ENCODE peak calls at places on chromosomes 2 and 18, in five cellular contexts. One of them, this sample, is unnamed.

GRCh38 chr2:117232305-117232704 is 582.2 kb upstream of the DDX18 start:
- DNase-seq in mesendoderm: peak; percentile 63
- DNase-seq in IMR-90: no peak
- DNase-seq in H9: no peak
- DNase-seq in H1: no peak
- DNase-seq in this sample: no peak

GRCh38 chr2:215967590-215968373 is 45.6 kb downstream of the MREG start:
- DNase-seq in mesendoderm: no peak
- DNase-seq in IMR-90: peak; percentile 25
- DNase-seq in H9: no peak
- DNase-seq in H1: no peak
- DNase-seq in this sample: no peak

GRCh38 chr2:69734040-69734611 is 7.8 kb upstream of the ANXA4 start:
- DNase-seq in mesendoderm: no peak
- DNase-seq in IMR-90: no peak
- DNase-seq in H9: no peak
- DNase-seq in H1: no peak
- DNase-seq in this sample: no peak

GRCh38 chr18:47737956-47738355 is 192.5 kb downstream of the SMAD2 start:
- DNase-seq in mesendoderm: no peak
- DNase-seq in IMR-90: no peak
- DNase-seq in H9: no peak
- DNase-seq in H1: no peak
- DNase-seq in this sample: no peak

GRCh38 chr2:216683846-216684245 is 11.5 kb downstream of the IGFBP5 start:
- DNase-seq in mesendoderm: no peak
- DNase-seq in IMR-90: peak; percentile 94
- DNase-seq in H9: no peak
- DNase-seq in H1: no peak
- DNase-seq in this sample: no peak

GRCh38 chr2:121587131-121587530 is 56.5 kb downstream of the RNU4ATAC start:
- DNase-seq in mesendoderm: peak; percentile 36
- DNase-seq in IMR-90: no peak
- DNase-seq in H9: no peak
- DNase-seq in H1: no peak
- DNase-seq in this sample: no peak

GRCh38 chr18:77249583-77250500 is at the start of gene GALR1:
- DNase-seq in mesendoderm: peak; percentile 23
- DNase-seq in IMR-90: no peak
- DNase-seq in H9: peak; percentile 46
- DNase-seq in H1: no peak
- DNase-seq in this sample: peak; percentile 38

GRCh38 chr18:56028514-56028913 is 440.5 kb upstream of the TCF4 start:
- DNase-seq in mesendoderm: no peak
- DNase-seq in IMR-90: peak; percentile 80
- DNase-seq in H9: no peak
- DNase-seq in H1: no peak
- DNase-seq in this sample: no peak

GRCh38 chr2:167753142-167753541 is 494.3 kb downstream of the STK39 start:
- DNase-seq in mesendoderm: peak; percentile 13
- DNase-seq in IMR-90: no peak
- DNase-seq in H9: no peak
- DNase-seq in H1: no peak
- DNase-seq in this sample: no peak

GRCh38 chr2:219706823-219707281 is 79.4 kb downstream of the SLC4A3 start:
- DNase-seq in mesendoderm: no peak
- DNase-seq in IMR-90: peak; percentile 67
- DNase-seq in H9: no peak
- DNase-seq in H1: no peak
- DNase-seq in this sample: no peak

GRCh38 chr2:3613524-3613905 is 18.6 kb downstream of the COLEC11 start:
- DNase-seq in mesendoderm: no peak
- DNase-seq in IMR-90: no peak
- DNase-seq in H9: no peak
- DNase-seq in H1: no peak
- DNase-seq in this sample: no peak

GRCh38 chr2:20692081-20692480 is 25.1 kb downstream of the GDF7 start:
- DNase-seq in mesendoderm: no peak
- DNase-seq in IMR-90: no peak
- DNase-seq in H9: no peak
- DNase-seq in H1: no peak
- DNase-seq in this sample: no peak
- H3K23ac ChIP-seq in mesendoderm: no peak overlapping the region
- H3K23ac ChIP-seq in IMR-90: peak overlapping the region; percentile 9
- H3K23ac ChIP-seq in H9: no peak overlapping the region
- H3K23ac ChIP-seq in H1: no peak overlapping the region
- H3K23ac ChIP-seq in this sample: no peak overlapping the region

GRCh38 chr18:12027046-12027445 is 45.7 kb downstream of the IMPA2 start:
- DNase-seq in mesendoderm: no peak
- DNase-seq in IMR-90: no peak
- DNase-seq in H9: no peak
- DNase-seq in H1: no peak
- DNase-seq in this sample: no peak

GRCh38 chr18:12026562-12026961 is 45.3 kb downstream of the IMPA2 start:
- DNase-seq in mesendoderm: no peak
- DNase-seq in IMR-90: no peak
- DNase-seq in H9: no peak
- DNase-seq in H1: no peak
- DNase-seq in this sample: no peak

GRCh38 chr18:12021596-12021995 is 40.3 kb downstream of the IMPA2 start:
- DNase-seq in mesendoderm: no peak
- DNase-seq in IMR-90: no peak
- DNase-seq in H9: no peak
- DNase-seq in H1: no peak
- DNase-seq in this sample: no peak

GRCh38 chr18:12021077-12021476 is 39.8 kb downstream of the IMPA2 start:
- DNase-seq in mesendoderm: no peak
- DNase-seq in IMR-90: no peak
- DNase-seq in H9: no peak
- DNase-seq in H1: no peak
- DNase-seq in this sample: no peak

GRCh38 chr18:12023375-12023774 is 42.1 kb downstream of the IMPA2 start:
- DNase-seq in mesendoderm: no peak
- DNase-seq in IMR-90: no peak
- DNase-seq in H9: no peak
- DNase-seq in H1: no peak
- DNase-seq in this sample: no peak
- H4K8ac ChIP-seq in mesendoderm: no peak overlapping the region
- H4K8ac ChIP-seq in IMR-90: no peak overlapping the region
- H4K8ac ChIP-seq in H9: no peak overlapping the region
- H4K8ac ChIP-seq in H1: no peak overlapping the region
- H4K8ac ChIP-seq in this sample: no peak overlapping the region

GRCh38 chr18:10744653-10745052 is 218.8 kb downstream of the NAPG start:
- DNase-seq in mesendoderm: no peak
- DNase-seq in IMR-90: no peak
- DNase-seq in H9: no peak
- DNase-seq in H1: no peak
- DNase-seq in this sample: no peak
- H3K23ac ChIP-seq in mesendoderm: no peak overlapping the region
- H3K23ac ChIP-seq in IMR-90: no peak overlapping the region
- H3K23ac ChIP-seq in H9: no peak overlapping the region
- H3K23ac ChIP-seq in H1: no peak overlapping the region
- H3K23ac ChIP-seq in this sample: no peak overlapping the region

GRCh38 chr2:200616193-200616592 is 30.4 kb downstream of the AOX1 start:
- DNase-seq in mesendoderm: no peak
- DNase-seq in IMR-90: no peak
- DNase-seq in H9: no peak
- DNase-seq in H1: no peak
- DNase-seq in this sample: no peak
- H4K8ac ChIP-seq in mesendoderm: no peak overlapping the region
- H4K8ac ChIP-seq in IMR-90: no peak overlapping the region
- H4K8ac ChIP-seq in H9: no peak overlapping the region
- H4K8ac ChIP-seq in H1: no peak overlapping the region
- H4K8ac ChIP-seq in this sample: no peak overlapping the region

DNA sequence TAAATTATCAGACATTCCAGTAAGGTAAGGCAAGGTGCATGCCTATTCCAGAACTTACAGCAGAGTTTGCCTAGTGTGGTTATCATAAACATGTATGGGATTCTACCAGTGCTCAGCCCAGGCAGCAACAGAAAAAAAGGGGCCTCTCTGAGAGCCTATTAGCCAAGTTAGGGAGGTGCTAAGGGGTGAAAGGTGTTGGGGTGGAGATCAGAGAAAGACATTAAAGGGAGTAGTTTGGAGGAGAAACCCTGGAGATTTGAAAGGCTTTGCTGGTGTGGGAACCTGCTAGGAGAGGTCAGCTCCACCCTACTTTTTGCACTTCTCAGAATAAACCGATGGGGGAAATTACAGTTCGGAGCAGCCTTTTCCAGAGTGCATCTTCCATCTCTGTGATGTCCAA is 2.9 kb downstream of the ARPC2 start:
- DNase-seq in mesendoderm: no peak
- DNase-seq in IMR-90: no peak
- DNase-seq in H9: no peak
- DNase-seq in H1: no peak
- DNase-seq in this sample: no peak
- H3K23ac ChIP-seq in mesendoderm: no peak overlapping the region
- H3K23ac ChIP-seq in IMR-90: peak overlapping the region; percentile 67
- H3K23ac ChIP-seq in H9: no peak overlapping the region
- H3K23ac ChIP-seq in H1: no peak overlapping the region
- H3K23ac ChIP-seq in this sample: no peak overlapping the region

GRCh38 chr2:133733856-133734255 is 165.6 kb upstream of the NCKAP5 start:
- DNase-seq in mesendoderm: peak; percentile 42
- DNase-seq in IMR-90: peak; percentile 85
- DNase-seq in H9: no peak
- DNase-seq in H1: no peak
- DNase-seq in this sample: no peak

GRCh38 chr2:133734699-133735098 is 166.4 kb upstream of the NCKAP5 start:
- DNase-seq in mesendoderm: no peak
- DNase-seq in IMR-90: no peak
- DNase-seq in H9: no peak
- DNase-seq in H1: no peak
- DNase-seq in this sample: no peak

GRCh38 chr2:133736674-133737073 is 168.4 kb upstream of the NCKAP5 start:
- DNase-seq in mesendoderm: no peak
- DNase-seq in IMR-90: no peak
- DNase-seq in H9: no peak
- DNase-seq in H1: no peak
- DNase-seq in this sample: no peak

GRCh38 chr2:133737597-133737996 is 169.3 kb upstream of the NCKAP5 start:
- DNase-seq in mesendoderm: no peak
- DNase-seq in IMR-90: peak; percentile 69
- DNase-seq in H9: no peak
- DNase-seq in H1: no peak
- DNase-seq in this sample: no peak

GRCh38 chr2:133732982-133733670 is 164.9 kb upstream of the NCKAP5 start:
- DNase-seq in mesendoderm: no peak
- DNase-seq in IMR-90: no peak
- DNase-seq in H9: no peak
- DNase-seq in H1: no peak
- DNase-seq in this sample: no peak
- H4K8ac ChIP-seq in mesendoderm: no peak overlapping the region
- H4K8ac ChIP-seq in IMR-90: peak overlapping the region; percentile 73
- H4K8ac ChIP-seq in H9: no peak overlapping the region
- H4K8ac ChIP-seq in H1: no peak overlapping the region
- H4K8ac ChIP-seq in this sample: peak overlapping the region; percentile 33

GRCh38 chr2:236940497-236940896 is 145.2 kb upstream of the COPS8 start:
- DNase-seq in mesendoderm: no peak
- DNase-seq in IMR-90: no peak
- DNase-seq in H9: no peak
- DNase-seq in H1: no peak
- DNase-seq in this sample: no peak
- H3K23ac ChIP-seq in mesendoderm: no peak overlapping the region
- H3K23ac ChIP-seq in IMR-90: no peak overlapping the region
- H3K23ac ChIP-seq in H9: no peak overlapping the region
- H3K23ac ChIP-seq in H1: no peak overlapping the region
- H3K23ac ChIP-seq in this sample: no peak overlapping the region

DNA sequence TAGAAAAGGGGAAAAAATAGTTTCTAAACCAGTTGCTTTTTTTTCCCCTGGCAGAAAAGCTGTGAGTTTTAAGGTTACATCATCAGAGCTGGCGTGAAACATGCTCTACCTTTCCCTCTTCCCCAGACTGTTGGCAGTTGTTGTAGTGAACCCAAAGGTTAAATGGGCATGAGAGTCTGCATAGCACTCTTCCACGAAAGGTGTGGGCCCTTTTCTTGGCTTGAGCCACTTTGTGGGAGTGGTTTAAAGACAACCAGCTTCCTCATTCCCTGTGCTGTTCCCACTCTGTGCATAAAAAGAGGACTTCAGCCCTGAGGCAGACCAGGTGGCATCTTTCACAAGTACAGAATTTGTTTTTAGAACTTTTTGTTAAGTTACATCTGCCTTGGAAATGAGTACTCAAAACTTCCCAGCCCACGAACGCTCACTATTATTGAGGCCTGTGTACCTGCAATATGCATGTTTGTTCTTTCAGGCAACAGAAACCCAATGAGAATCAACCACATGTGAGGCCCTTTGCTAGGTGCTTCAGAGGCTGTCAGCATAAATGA is 243.8 kb downstream of the BABAM2 start:
- DNase-seq in mesendoderm: no peak
- DNase-seq in IMR-90: no peak
- DNase-seq in H9: no peak
- DNase-seq in H1: no peak
- DNase-seq in this sample: no peak
- H4K8ac ChIP-seq in mesendoderm: no peak overlapping the region
- H4K8ac ChIP-seq in IMR-90: no peak overlapping the region
- H4K8ac ChIP-seq in H9: no peak overlapping the region
- H4K8ac ChIP-seq in H1: no peak overlapping the region
- H4K8ac ChIP-seq in this sample: no peak overlapping the region

DNA sequence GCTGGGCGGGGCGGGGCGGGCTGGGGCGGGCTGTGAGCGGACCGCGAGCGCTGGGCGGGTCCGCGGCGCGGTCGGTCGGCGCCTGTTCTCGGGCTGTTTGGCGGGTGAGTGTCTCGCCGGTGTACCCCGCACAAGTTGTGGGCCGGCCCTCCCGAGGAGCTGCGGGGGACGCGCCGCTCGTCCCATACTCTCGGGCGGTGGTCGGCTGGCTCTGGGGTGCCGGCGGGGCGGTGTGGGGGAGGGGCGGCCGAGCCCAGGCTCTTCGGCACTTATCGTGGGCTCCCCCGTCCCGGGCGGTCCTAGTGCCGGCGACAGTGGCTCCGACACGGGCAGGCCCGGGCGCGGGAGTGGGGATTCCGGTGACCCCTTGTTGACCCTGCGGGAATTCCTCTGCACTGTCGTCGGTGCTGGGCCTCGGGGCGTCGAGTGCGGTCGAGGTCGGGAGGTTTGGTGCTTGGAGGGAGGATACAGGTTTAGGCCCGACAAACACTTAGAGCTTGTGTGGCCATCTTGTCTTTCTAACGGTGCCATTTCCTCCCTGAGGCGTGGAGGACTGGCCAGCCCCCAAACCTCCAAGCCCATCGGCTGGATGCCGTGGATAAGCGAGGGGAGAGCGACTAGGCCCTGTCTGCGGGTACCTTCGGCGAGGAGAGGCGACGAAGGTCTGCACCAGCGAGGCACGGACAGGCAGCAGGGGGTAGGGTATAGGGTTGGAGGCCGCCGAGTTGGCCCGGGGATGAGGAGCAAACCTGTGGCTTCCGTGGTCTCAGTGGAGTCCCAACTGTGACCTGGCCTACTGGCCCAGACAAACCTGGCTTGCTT is at the start of gene SEPTIN2:
- DNase-seq in mesendoderm: peak; percentile 80
- DNase-seq in IMR-90: peak; percentile 28
- DNase-seq in H9: no peak
- DNase-seq in H1: no peak
- DNase-seq in this sample: no peak
- H3K23ac ChIP-seq in mesendoderm: peak within 1 kb of the TSS; percentile 99
- H3K23ac ChIP-seq in IMR-90: peak within 1 kb of the TSS; percentile 99
- H3K23ac ChIP-seq in H9: no peak within 1 kb of the TSS
- H3K23ac ChIP-seq in H1: no peak within 1 kb of the TSS
- H3K23ac ChIP-seq in this sample: peak within 1 kb of the TSS; percentile 90

This sample was measured in neuronal stem cell.